ENCODE peak calls at places on chromosomes 2 and 18, in four cellular contexts. R, I, T and F are unnamed samples.

GRCh38 chr2:120253021-120253882 is 600 bp downstream of the RALB start:
- DNase-seq in I (peak; percentile 89), R (peak; percentile 86), T (peak; percentile 81), F (peak; percentile 82)

GRCh38 chr2:11370377-11371098 is 26.1 kb upstream of the ROCK2 start:
- DNase-seq in I (no peak), T (peak; percentile 91), R (no peak), F (peak; percentile 96)

GRCh38 chr2:218332920-218333645 is 23.6 kb upstream of the CATIP start:
- DNase-seq in I (no peak), R (no peak), T (no peak), F (no peak)

GRCh38 chr2:202635441-202636296 is 900 bp downstream of the FAM117B start:
- DNase-seq in I (peak; percentile 81), T (peak; percentile 57), R (peak; percentile 88), F (peak; percentile 89)

GRCh38 chr2:143893340-143893739 is 626.6 kb downstream of the ZEB2 start:
- DNase-seq in I (no peak), R (peak; percentile 21), T (no peak), F (no peak)

GRCh38 chr2:97889156-97889555 is 106.6 kb downstream of the TMEM131 start:
- DNase-seq in R (no peak), I (no peak), T (no peak), F (no peak)

GRCh38 chr2:64296150-64296500 is 151.9 kb upstream of the PELI1 start:
- DNase-seq in R (no peak), I (no peak), T (no peak), F (no peak)

GRCh38 chr2:168371273-168371992 is 84.6 kb upstream of the CERS6 start:
- DNase-seq in I (no peak), T (no peak), R (no peak), F (no peak)

GRCh38 chr2:102070058-102070642 is 72.4 kb upstream of the IL1R1 start:
- DNase-seq in I (peak; percentile 92), T (no peak), R (no peak), F (no peak)

GRCh38 chr2:152716805-152717241 is 438 bp downstream of the PRPF40A start:
- DNase-seq in T (no peak), I (peak; percentile 13), R (peak; percentile 72), F (peak; percentile 18)

DNA sequence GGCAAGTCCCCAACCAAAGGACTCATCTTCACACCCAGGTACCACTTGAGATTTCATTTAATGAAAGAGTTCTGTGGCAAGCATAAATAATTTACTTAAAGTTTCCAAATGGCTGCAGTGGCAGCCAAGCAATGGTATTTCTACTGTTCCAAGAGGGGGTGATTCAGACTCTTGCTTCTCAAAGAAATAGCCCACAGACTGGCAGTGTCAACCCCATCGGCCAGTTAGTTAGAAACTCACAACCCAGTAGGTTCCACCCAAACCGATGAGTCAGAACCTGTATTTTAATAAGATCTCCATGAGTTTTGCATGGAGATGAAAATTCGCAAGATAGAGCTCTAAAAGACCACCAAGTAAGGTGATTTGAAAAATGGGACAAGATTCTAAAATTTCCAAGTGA is 361.6 kb upstream of the ID2 start:
- DNase-seq in T (no peak), I (no peak), R (no peak), F (no peak)
- H3K27ac ChIP-seq in T (no peak overlapping the region), I (no peak overlapping the region), R (no peak overlapping the region), F (no peak overlapping the region)

GRCh38 chr2:166158546-166158945 is 30.7 kb upstream of the SCN1A start:
- DNase-seq in T (no peak), I (no peak), R (no peak), F (no peak)

GRCh38 chr2:166157578-166157977 is 29.8 kb upstream of the SCN1A start:
- DNase-seq in T (no peak), I (no peak), R (no peak), F (no peak)

GRCh38 chr2:166152064-166152463 is 24.2 kb upstream of the SCN1A start:
- DNase-seq in I (no peak), R (no peak), T (no peak), F (no peak)

GRCh38 chr2:166156985-166157490 is 29.2 kb upstream of the SCN1A start:
- DNase-seq in I (no peak), R (no peak), T (no peak), F (no peak)

DNA sequence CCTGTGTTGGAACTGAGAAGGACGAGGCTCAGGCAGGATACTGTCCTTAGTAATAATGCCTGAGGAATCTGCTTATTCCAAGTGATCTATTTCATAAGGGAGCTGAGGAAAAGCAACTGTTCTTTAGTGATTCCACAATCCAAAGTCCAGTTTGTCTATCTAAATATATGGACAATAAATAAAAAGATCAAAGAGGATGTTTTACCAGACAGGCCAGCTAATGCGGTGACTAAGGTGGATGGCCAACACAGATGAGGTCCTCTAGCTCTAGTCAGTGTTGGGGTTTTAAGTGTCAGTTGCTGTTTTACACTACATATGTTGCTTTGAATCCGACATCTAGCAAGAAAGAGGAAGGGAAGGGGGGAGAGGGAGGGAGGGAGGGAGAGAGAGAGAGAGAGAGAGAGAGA is 26.9 kb upstream of the SCN1A start:
- DNase-seq in I (no peak), T (no peak), R (no peak), F (no peak)
- TF ChIP-seq CTCF in I (no peak), T (no peak), R (no peak), F (no peak)

GRCh38 chr18:62450546-62451395 is 72.1 kb upstream of the ZCCHC2 start:
- DNase-seq in T (peak; percentile 95), I (peak; percentile 58), R (no peak), F (peak; percentile 70)
- H3K27ac ChIP-seq in T (peak overlapping the region; percentile 92), I (peak overlapping the region; percentile 77), R (no peak overlapping the region), F (peak overlapping the region; percentile 84)

DNA sequence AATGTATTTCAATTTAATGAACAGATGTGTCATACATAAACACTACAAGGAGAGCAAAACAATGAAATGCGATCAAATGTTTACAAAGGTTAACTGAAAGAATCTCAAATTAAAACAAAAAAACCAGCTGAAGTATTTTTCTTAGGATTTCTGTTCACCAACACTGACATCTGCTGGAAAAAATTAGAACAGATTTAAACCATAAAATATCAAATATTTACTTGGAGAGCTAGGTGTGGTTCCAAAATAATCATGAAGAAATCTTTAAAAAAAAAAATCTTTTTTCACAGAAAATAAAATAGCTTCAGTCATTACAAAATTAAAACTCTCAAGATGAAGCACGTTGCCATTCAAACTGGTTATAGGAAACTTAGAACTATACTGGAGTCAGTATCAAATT is 13.8 kb downstream of the MMADHC start:
- DNase-seq in I (no peak), T (no peak), R (no peak), F (no peak)
- TF ChIP-seq CTCF in I (peak; percentile 21), T (peak; percentile 62), R (peak; percentile 40), F (peak; percentile 48)

GRCh38 chr18:49071365-49071764 is 120.6 kb upstream of the SMAD7 start:
- DNase-seq in T (no peak), I (no peak), R (no peak), F (no peak)
- H3K27ac ChIP-seq in T (no peak overlapping the region), I (no peak overlapping the region), R (no peak overlapping the region), F (no peak overlapping the region)